ENCODE peak calls at places on chromosomes 2 and 18, in four cellular contexts. K is esophagus squamous epithelium, Y is right cardiac atrium, H is neuronal stem cell. I is an unnamed sample.

GRCh38 chr2:78486565-78486964 is 538.9 kb upstream of the REG3G start:
- DNase-seq in Y (no peak), H (no peak), K (no peak), I (no peak)

GRCh38 chr18:26091047-26091630 is 726 bp upstream of the SS18 start:
- DNase-seq in K (no peak), H (no peak), Y (peak; percentile 87), I (peak; percentile 64)

GRCh38 chr2:5720426-5720825 is 28.2 kb downstream of the SOX11 start:
- DNase-seq in Y (no peak), H (no peak), K (no peak), I (no peak)

GRCh38 chr2:149994057-149994728 is 406.6 kb upstream of the MMADHC start:
- DNase-seq in Y (no peak), K (peak; percentile 1), H (no peak), I (no peak)

GRCh38 chr2:172276961-172277360 is 150.4 kb upstream of the ITGA6 start:
- DNase-seq in Y (no peak), K (no peak), H (no peak), I (no peak)

GRCh38 chr2:129262934-129263333 is 716.5 kb upstream of the RAB6C start:
- DNase-seq in K (no peak), Y (no peak), H (no peak), I (no peak)

GRCh38 chr2:180739070-180739469 is 241.3 kb upstream of the UBE2E3 start:
- DNase-seq in Y (no peak), H (no peak), K (no peak), I (no peak)

GRCh38 chr2:130890941-130891669 is 54.4 kb downstream of the ARHGEF4 start:
- DNase-seq in K (no peak), H (no peak), Y (no peak), I (no peak)

GRCh38 chr18:32840962-32841361 is 68.1 kb upstream of the KLHL14 start:
- DNase-seq in Y (no peak), K (no peak), H (no peak), I (no peak)

GRCh38 chr2:74261204-74261864 is 62.9 kb downstream of the MTHFD2 start:
- DNase-seq in Y (no peak), K (no peak), H (peak; percentile 5), I (peak; percentile 51)

GRCh38 chr2:66561645-66562336 is 126.9 kb downstream of the MEIS1 start:
- DNase-seq in H (no peak), Y (no peak), K (no peak), I (no peak)

GRCh38 chr2:236345081-236345714 is 81.0 kb upstream of the ASB18 start:
- DNase-seq in K (no peak), Y (no peak), H (no peak), I (no peak)

GRCh38 chr2:177670791-177671528 is 278.4 kb downstream of the AGPS start:
- DNase-seq in Y (no peak), H (no peak), K (no peak), I (no peak)

GRCh38 chr18:9561774-9562173 is 52.6 kb downstream of the PPP4R1 start:
- DNase-seq in H (no peak), Y (no peak), K (no peak), I (no peak)

GRCh38 chr2:222884114-222884764 is 23.4 kb downstream of the ACSL3 start:
- DNase-seq in Y (no peak), H (no peak), K (no peak), I (no peak)

GRCh38 chr2:104026726-104027125 is 827.2 kb upstream of the POU3F3 start:
- DNase-seq in Y (no peak), H (no peak), K (no peak), I (no peak)

GRCh38 chr2:30334738-30335426 is 103.5 kb downstream of the LBH start:
- DNase-seq in H (no peak), Y (no peak), K (no peak), I (no peak)

GRCh38 chr2:214410128-214410775 is 602 bp upstream of the VWC2L start:
- DNase-seq in K (no peak), H (no peak), Y (no peak), I (no peak)

GRCh38 chr2:26316041-26316440 is 29.9 kb upstream of the SELENOI start:
- DNase-seq in H (no peak), Y (no peak), K (no peak), I (no peak)

GRCh38 chr2:200747668-200748618 is 63.8 kb upstream of the BZW1 start:
- DNase-seq in K (no peak), H (no peak), Y (no peak), I (no peak)

GRCh38 chr2:159076233-159076632 is 107.8 kb downstream of the TANC1 start:
- DNase-seq in H (no peak), Y (no peak), K (no peak), I (no peak)

GRCh38 chr18:58922995-58923394 is 58.3 kb downstream of the ZNF532 start:
- DNase-seq in H (no peak), K (no peak), Y (no peak), I (no peak)

GRCh38 chr2:34408100-34408499 is 809.0 kb upstream of the FAM98A start:
- DNase-seq in K (no peak), Y (no peak), H (no peak), I (no peak)

GRCh38 chr18:48194787-48195186 is 214.4 kb downstream of the ZBTB7C start:
- DNase-seq in H (no peak), Y (no peak), K (no peak), I (no peak)

GRCh38 chr2:113233593-113234550 is 44.8 kb downstream of the PAX8 start:
- DNase-seq in Y (peak; percentile 64), K (no peak), H (no peak), I (no peak)

GRCh38 chr2:218733615-218734021 is 23.0 kb downstream of the TTLL4 start:
- DNase-seq in Y (no peak), H (no peak), K (peak; percentile 7), I (no peak)

GRCh38 chr2:128714285-128714684 is 395.6 kb upstream of the HS6ST1 start:
- DNase-seq in Y (no peak), K (no peak), H (no peak), I (no peak)

GRCh38 chr2:46821600-46821999 is 94.0 kb downstream of the MCFD2 start:
- DNase-seq in H (no peak), K (no peak), Y (no peak), I (no peak)

GRCh38 chr2:86498468-86499260 is 57.5 kb downstream of the KDM3A start:
- DNase-seq in Y (no peak), K (no peak), H (no peak), I (no peak)
- H3K9me3 ChIP-seq in Y (no peaks in the 10 kb centered on the region), K (peaks cover 11% of the 10 kb centered on the region), H (peaks cover 52% of the 10 kb centered on the region), I (no peaks in the 10 kb centered on the region)

DNA sequence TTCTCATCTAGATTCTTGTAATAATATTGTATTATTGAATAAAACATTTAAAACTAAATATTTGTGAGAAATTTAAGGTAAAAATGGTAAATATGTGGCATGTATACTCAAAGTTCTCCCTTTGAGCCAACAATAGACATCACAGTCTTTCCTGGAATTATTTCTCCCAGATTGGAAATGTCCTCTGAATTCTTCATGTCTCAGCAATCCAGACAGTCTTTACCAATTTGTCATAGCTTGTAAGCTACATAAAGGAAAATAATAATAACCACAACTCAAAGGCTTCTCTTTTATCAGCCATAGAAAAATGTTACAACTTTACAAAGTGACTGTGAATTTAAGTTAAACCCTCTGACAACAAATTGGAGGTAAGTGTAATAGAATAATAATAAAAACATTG is 784.9 kb downstream of the EPHA4 start:
- DNase-seq in H (no peak), K (no peak), Y (no peak), I (no peak)
- H3K9me3 ChIP-seq in H (no peaks in the 10 kb centered on the region), K (no peaks in the 10 kb centered on the region), Y (no peaks in the 10 kb centered on the region), I (no peaks in the 10 kb centered on the region)

DNA sequence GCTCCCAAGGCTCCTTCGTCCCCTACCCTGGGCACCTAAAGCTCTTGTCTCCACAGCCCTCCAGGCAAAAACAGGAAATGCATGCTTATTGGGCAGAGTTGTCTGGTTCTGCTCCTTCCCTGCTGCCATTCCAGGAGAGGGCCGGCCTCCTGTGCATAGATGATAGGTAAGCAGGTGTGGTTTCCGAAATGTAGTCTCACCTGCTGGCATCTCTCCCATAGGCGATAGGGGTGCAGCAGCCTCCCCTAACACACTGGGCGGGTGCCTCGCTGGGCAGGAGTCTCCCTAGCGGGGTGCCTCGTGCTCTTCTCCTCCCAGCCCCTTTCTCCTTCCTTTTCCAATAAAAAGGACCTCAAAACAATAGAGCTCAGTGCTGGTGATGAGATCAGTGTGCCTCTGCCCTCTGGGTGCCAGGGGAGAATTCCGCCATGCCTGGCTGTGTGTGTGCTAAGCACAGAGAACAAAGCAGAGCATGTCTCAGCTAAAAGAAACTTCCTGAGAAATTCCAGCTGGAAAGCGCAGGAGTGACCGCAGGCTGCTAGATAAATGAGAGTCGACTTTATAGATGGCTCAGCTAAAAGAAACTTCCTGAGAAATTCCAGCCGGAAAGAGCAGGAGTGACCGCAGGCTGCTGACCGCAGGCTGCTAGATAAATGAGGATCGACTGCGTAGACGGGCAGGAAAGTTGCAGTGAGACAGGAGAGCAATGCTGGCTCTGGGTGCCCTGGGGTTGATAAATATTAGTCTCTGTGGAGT is 11.3 kb upstream of the PXDN start:
- DNase-seq in K (no peak), H (no peak), Y (peak; percentile 31), I (no peak)
- H3K9me3 ChIP-seq in K (no peaks in the 10 kb centered on the region), H (peaks cover 6% of the 10 kb centered on the region), Y (no peaks in the 10 kb centered on the region), I (no peaks in the 10 kb centered on the region)

GRCh38 chr2:241788135-241788534 is 11.5 kb downstream of the GAL3ST2 start:
- DNase-seq in K (no peak), Y (no peak), H (no peak), I (no peak)
- H3K9me3 ChIP-seq in K (no peaks in the 10 kb centered on the region), Y (no peaks in the 10 kb centered on the region), H (peaks cover 4% of the 10 kb centered on the region), I (no peaks in the 10 kb centered on the region)

GRCh38 chr2:204425821-204426220 is 119.5 kb upstream of the PARD3B start:
- DNase-seq in Y (no peak), K (no peak), H (no peak), I (no peak)
- H3K9me3 ChIP-seq in Y (no peaks in the 10 kb centered on the region), K (no peaks in the 10 kb centered on the region), H (peaks cover 19% of the 10 kb centered on the region), I (peaks cover 17% of the 10 kb centered on the region)

DNA sequence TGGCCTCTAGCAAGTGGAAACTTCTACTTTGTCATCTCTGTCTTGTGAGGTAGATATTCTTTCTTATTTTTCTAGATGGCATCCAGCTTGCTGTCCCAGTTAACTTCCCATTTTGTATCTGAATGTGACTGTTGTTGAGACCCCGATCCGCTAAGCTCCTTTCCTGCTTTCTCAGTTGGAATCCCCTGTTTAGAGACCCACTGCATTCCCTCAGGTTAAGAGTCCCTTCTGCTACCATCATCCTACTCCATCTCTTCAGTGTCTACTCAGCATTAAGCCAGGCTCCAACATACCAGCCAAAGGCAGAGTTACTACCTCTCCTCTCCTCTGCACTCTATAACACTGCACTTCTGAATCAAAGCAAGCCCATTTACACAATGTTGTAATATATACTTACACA is 1300.4 kb upstream of the CHAC2 start:
- DNase-seq in H (no peak), Y (no peak), K (no peak), I (no peak)
- H3K9me3 ChIP-seq in H (no peaks in the 10 kb centered on the region), Y (no peaks in the 10 kb centered on the region), K (no peaks in the 10 kb centered on the region), I (no peaks in the 10 kb centered on the region)

GRCh38 chr2:27572998-27573429 is 9.8 kb upstream of the ZNF512 start:
- DNase-seq in Y (no peak), K (no peak), H (no peak), I (no peak)
- H3K9me3 ChIP-seq in Y (peaks cover 2% of the 10 kb centered on the region), K (peaks cover 42% of the 10 kb centered on the region), H (peaks cover 43% of the 10 kb centered on the region), I (no peaks in the 10 kb centered on the region)

DNA sequence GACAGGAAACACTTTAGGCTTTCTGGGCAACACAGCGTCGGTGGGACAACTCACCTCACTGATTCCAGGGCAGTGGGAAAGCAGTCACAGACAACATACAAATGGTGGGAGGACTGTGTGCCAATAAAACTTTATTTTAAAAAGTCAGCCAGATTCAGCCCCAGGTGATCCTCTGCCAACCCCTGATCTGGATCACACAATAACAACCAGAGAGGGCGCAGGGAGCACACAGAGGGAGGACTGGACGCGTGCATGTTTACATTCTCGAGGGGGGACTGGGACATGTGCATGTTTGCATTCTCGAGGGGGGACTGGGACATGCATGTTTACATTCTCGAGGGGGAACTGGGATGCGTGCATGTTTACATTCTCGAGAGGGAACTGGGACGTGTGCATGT is 209.5 kb downstream of the NDUFA10 start:
- DNase-seq in K (no peak), Y (no peak), H (no peak), I (no peak)
- H3K9me3 ChIP-seq in K (no peaks in the 10 kb centered on the region), Y (no peaks in the 10 kb centered on the region), H (no peaks in the 10 kb centered on the region), I (no peaks in the 10 kb centered on the region)

I was measured in heart right ventricle.